ENCODE peak calls at places on chromosomes 12 and 14, in five cellular contexts. P is cardiac fibroblast, D is astrocyte of the cerebellum, O is fibroblast of lung, C is fibroblast of mammary gland. I is an unnamed sample.

GRCh38 chr14:24314377-24315193 is 3.3 kb downstream of the LTB4R start:
- DNase-seq in P (no peak), D (no peak), O (no peak), C (no peak), I (no peak)

GRCh38 chr14:54256156-54256555 is 140.7 kb upstream of the CDKN3 start:
- DNase-seq in P (no peak), D (no peak), O (no peak), C (no peak), I (no peak)

GRCh38 chr12:126353604-126354003 is 1288.4 kb downstream of the AACS start:
- DNase-seq in P (peak; percentile 26), D (peak; percentile 39), O (peak; percentile 2), C (peak; percentile 16), I (no peak)

GRCh38 chr14:67050892-67051291 is 138.3 kb upstream of the GARIN2 start:
- DNase-seq in P (no peak), D (no peak), O (no peak), C (no peak), I (no peak)

GRCh38 chr12:69616025-69616424 is 5.3 kb upstream of the LRRC10 start:
- DNase-seq in P (no peak), D (no peak), O (no peak), C (no peak), I (no peak)

GRCh38 chr14:38210168-38210567 is 2.5 kb downstream of the SSTR1 start:
- DNase-seq in P (peak; percentile 70), D (no peak), O (peak; percentile 65), C (peak; percentile 85), I (no peak)

GRCh38 chr12:3363608-3364007 is 127.4 kb upstream of the PRMT8 start:
- DNase-seq in P (no peak), D (no peak), O (no peak), C (no peak), I (no peak)

GRCh38 chr12:121287267-121287954 is 9.1 kb downstream of the CAMKK2 start:
- DNase-seq in P (peak; percentile 77), D (no peak), O (peak; percentile 77), C (peak; percentile 91), I (no peak)

GRCh38 chr14:22185191-22185590 is 403.8 kb downstream of the DAD1 start:
- DNase-seq in P (peak; percentile 35), D (no peak), O (peak; percentile 46), C (peak; percentile 42), I (no peak)

GRCh38 chr12:20314325-20314724 is 54.0 kb upstream of the PDE3A start:
- DNase-seq in P (peak; percentile 92), D (no peak), O (peak; percentile 55), C (peak; percentile 94), I (no peak)

GRCh38 chr14:33835677-33836076 is 115.2 kb downstream of the EGLN3 start:
- DNase-seq in P (no peak), D (no peak), O (no peak), C (no peak), I (no peak)

GRCh38 chr14:76918751-76919421 is 92.7 kb downstream of the LRRC74A start:
- DNase-seq in P (peak; percentile 99), D (peak; percentile 92), O (peak; percentile 99), C (peak; percentile 98), I (peak; percentile 96)

GRCh38 chr14:35400707-35401421 is 3.7 kb downstream of the NFKBIA start:
- DNase-seq in P (peak; percentile 60), D (no peak), O (no peak), C (no peak), I (no peak)

GRCh38 chr12:32596031-32596430 is 83.1 kb upstream of the DNM1L start:
- DNase-seq in P (no peak), D (no peak), O (no peak), C (no peak), I (no peak)

GRCh38 chr14:80390911-80391310 is 179.6 kb upstream of the DIO2 start:
- DNase-seq in P (peak; percentile 91), D (no peak), O (no peak), C (peak; percentile 27), I (peak; percentile 91)

GRCh38 chr14:51780006-51780692 is 80.3 kb upstream of the GNG2 start:
- DNase-seq in P (peak; percentile 80), D (peak; percentile 44), O (peak; percentile 70), C (peak; percentile 65), I (peak; percentile 14)

GRCh38 chr12:117718141-117718540 is 250.6 kb downstream of the KSR2 start:
- DNase-seq in P (no peak), D (no peak), O (no peak), C (no peak), I (no peak)

GRCh38 chr12:26156201-26156871 is 31.5 kb upstream of the BHLHE41 start:
- DNase-seq in P (no peak), D (no peak), O (no peak), C (no peak), I (no peak)

GRCh38 chr12:128008341-128008740 is 258.6 kb upstream of the TMEM132C start:
- DNase-seq in P (peak; percentile 9), D (no peak), O (no peak), C (no peak), I (peak; percentile 1)

GRCh38 chr14:103512701-103513611 is 9.7 kb downstream of the CKB start:
- DNase-seq in P (peak; percentile 41), D (peak; percentile 19), O (peak; percentile 57), C (peak; percentile 80), I (no peak)

GRCh38 chr14:35879654-35880249 is 53.6 kb downstream of the BRMS1L start:
- DNase-seq in P (peak; percentile 51), D (no peak), O (peak; percentile 49), C (peak; percentile 39), I (no peak)

GRCh38 chr12:107845980-107846659 is 71.6 kb downstream of the ASCL4 start:
- DNase-seq in P (no peak), D (no peak), O (no peak), C (peak; percentile 14), I (no peak)

GRCh38 chr12:90794212-90794611 is 160.8 kb downstream of the CCER1 start:
- DNase-seq in P (no peak), D (no peak), O (peak; percentile 39), C (no peak), I (no peak)

GRCh38 chr12:111428081-111428727 is 22.5 kb downstream of the SH2B3 start:
- DNase-seq in P (no peak), D (no peak), O (no peak), C (no peak), I (no peak)

GRCh38 chr12:83827860-83828259 is 1084.7 kb downstream of the SLC6A15 start:
- DNase-seq in P (no peak), D (no peak), O (peak; percentile 59), C (peak; percentile 27), I (no peak)

GRCh38 chr12:64680235-64680634 is 69.9 kb downstream of the RASSF3 start:
- DNase-seq in P (no peak), D (no peak), O (no peak), C (no peak), I (no peak)

GRCh38 chr14:35553808-35554207 is 19.8 kb downstream of the INSM2 start:
- DNase-seq in P (peak; percentile 58), D (no peak), O (no peak), C (no peak), I (no peak)

GRCh38 chr12:95600567-95600966 is 49.3 kb upstream of the USP44 start:
- DNase-seq in P (no peak), D (no peak), O (no peak), C (no peak), I (no peak)

GRCh38 chr12:123954647-123955350 is 17.8 kb downstream of the CCDC92 start:
- DNase-seq in P (no peak), D (no peak), O (no peak), C (no peak), I (no peak)

GRCh38 chr12:68222336-68222735 is 3.3 kb downstream of the IL26 start:
- DNase-seq in P (peak; percentile 50), D (no peak), O (peak; percentile 79), C (peak; percentile 53), I (no peak)
- H3K4me3 ChIP-seq in P (peak overlapping the region; percentile 3), D (no peak overlapping the region), O (peak overlapping the region; percentile 44), C (peak overlapping the region; percentile 35), I (peak overlapping the region; percentile 27)

GRCh38 chr12:106588771-106589170 is 6.0 kb downstream of the RFX4 start:
- DNase-seq in P (no peak), D (no peak), O (no peak), C (no peak), I (no peak)

GRCh38 chr12:106585862-106586534 is 3.2 kb downstream of the RFX4 start:
- DNase-seq in P (peak; percentile 9), D (no peak), O (no peak), C (no peak), I (no peak)

GRCh38 chr12:106586535-106586802 is 3.7 kb downstream of the RFX4 start:
- DNase-seq in P (peak; percentile 13), D (no peak), O (no peak), C (no peak), I (no peak)

GRCh38 chr12:106585237-106585834 is 2.5 kb downstream of the RFX4 start:
- DNase-seq in P (peak; percentile 5), D (no peak), O (no peak), C (no peak), I (no peak)

GRCh38 chr12:106586803-106587684 is 4.2 kb downstream of the RFX4 start:
- DNase-seq in P (no peak), D (no peak), O (no peak), C (no peak), I (no peak)
- H3K4me3 ChIP-seq in P (no peak overlapping the region), D (peak overlapping the region; percentile 15), O (no peak overlapping the region), C (no peak overlapping the region), I (peak overlapping the region; percentile 23)

GRCh38 chr12:102483466-102483865 is 3.1 kb upstream of the IGF1 start:
- DNase-seq in P (no peak), D (no peak), O (no peak), C (no peak), I (no peak)
- H3K4me3 ChIP-seq in P (no peak overlapping the region), D (no peak overlapping the region), O (no peak overlapping the region), C (no peak overlapping the region), I (no peak overlapping the region)

GRCh38 chr12:12720052-12720451 is 2.9 kb downstream of the CDKN1B start:
- DNase-seq in P (peak; percentile 27), D (no peak), O (no peak), C (no peak), I (no peak)
- H3K4me3 ChIP-seq in P (peak overlapping the region; percentile 91), D (peak overlapping the region; percentile 82), O (peak overlapping the region; percentile 97), C (peak overlapping the region; percentile 93), I (peak overlapping the region; percentile 98)

GRCh38 chr14:99007795-99008194 is 264.2 kb downstream of the BCL11B start:
- DNase-seq in P (no peak), D (no peak), O (no peak), C (no peak), I (no peak)
- H3K4me3 ChIP-seq in P (no peak overlapping the region), D (no peak overlapping the region), O (no peak overlapping the region), C (no peak overlapping the region), I (no peak overlapping the region)

DNA sequence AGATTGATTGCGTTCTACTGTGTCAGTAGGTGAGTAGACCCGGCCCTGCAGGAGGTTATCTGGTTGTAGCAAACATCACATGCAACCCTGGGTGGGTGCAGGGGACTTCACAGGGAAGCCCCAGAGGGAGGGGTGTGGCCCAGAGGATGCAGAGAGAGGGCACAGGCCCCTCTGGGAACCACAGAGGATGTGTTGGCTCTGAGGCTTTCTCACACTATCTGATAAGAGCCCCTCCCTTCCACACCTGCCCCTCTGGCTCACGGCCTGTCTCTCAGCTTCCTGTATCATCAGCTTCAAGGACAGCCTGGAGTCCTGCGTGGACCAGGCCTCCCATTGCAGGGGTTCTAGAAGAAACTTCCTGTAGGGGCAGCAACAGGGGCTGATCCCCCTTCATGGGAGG is 101.9 kb downstream of the RIN3 start:
- DNase-seq in P (no peak), D (no peak), O (no peak), C (no peak), I (no peak)
- H3K4me3 ChIP-seq in P (no peak overlapping the region), D (no peak overlapping the region), O (no peak overlapping the region), C (no peak overlapping the region), I (no peak overlapping the region)

GRCh38 chr14:91264151-91265150 is 19.9 kb upstream of the GPR68 start:
- DNase-seq in P (no peak), D (no peak), O (no peak), C (no peak), I (no peak)
- H3K4me3 ChIP-seq in P (peak overlapping the region; percentile 22), D (peak overlapping the region; percentile 32), O (peak overlapping the region; percentile 43), C (peak overlapping the region; percentile 22), I (peak overlapping the region; percentile 50)